ENCODE peak calls at places on chromosomes 6 and 20, in six cellular contexts. T, A, P, O, E and Z are unnamed samples.

GRCh38 chr6:155080876-155081845 is 86.0 kb downstream of the TIAM2 start:
- DNase-seq in A (peak), O (no peak), T (no peak), P (peak), E (peak), Z (no peak)

GRCh38 chr6:2196079-2196679 is 49.2 kb downstream of the GMDS start:
- DNase-seq in A (peak), O (no peak), P (peak), E (peak), T (no peak), Z (peak)

GRCh38 chr6:151716446-151717047 is 90.9 kb upstream of the ESR1 start:
- DNase-seq in P (no peak), O (peak), A (no peak), E (no peak), T (peak), Z (no peak)

GRCh38 chr20:998431-998830 is 3.7 kb downstream of the RSPO4 start:
- DNase-seq in E (no peak), O (no peak), A (no peak), T (no peak), P (no peak), Z (no peak)

GRCh38 chr20:58926802-58927489 is 54.1 kb upstream of the NELFCD start:
- DNase-seq in T (no peak), A (no peak), O (no peak), P (no peak), E (no peak), Z (no peak)

GRCh38 chr6:133590196-133590595 is 298.7 kb upstream of the TCF21 start:
- DNase-seq in A (no peak), O (no peak), E (no peak), P (no peak), T (no peak), Z (peak)

GRCh38 chr20:17614176-17614811 is 44.4 kb downstream of the DSTN start:
- DNase-seq in P (peak), O (no peak), A (peak), E (peak), T (peak), Z (no peak)

GRCh38 chr6:159533016-159533415 is 160.0 kb downstream of the SOD2 start:
- DNase-seq in O (no peak), T (no peak), P (peak), A (no peak), E (no peak), Z (no peak)

GRCh38 chr6:12577124-12577845 is 139.3 kb upstream of the PHACTR1 start:
- DNase-seq in P (peak), E (peak), A (peak), O (no peak), T (no peak), Z (no peak)

GRCh38 chr6:19472168-19472567 is 365.0 kb upstream of the ID4 start:
- DNase-seq in O (no peak), T (no peak), E (peak), A (peak), P (peak), Z (no peak)

GRCh38 chr20:46120136-46120535 is 2.0 kb downstream of the CD40 start:
- DNase-seq in E (no peak), T (no peak), O (no peak), P (no peak), A (no peak), Z (no peak)

GRCh38 chr6:92114091-92114490 is 1305.3 kb downstream of the EPHA7 start:
- DNase-seq in O (no peak), E (no peak), A (no peak), T (no peak), P (no peak), Z (no peak)

GRCh38 chr6:14765753-14766152 is 480.1 kb upstream of the JARID2 start:
- DNase-seq in T (no peak), E (no peak), A (no peak), P (no peak), O (no peak), Z (no peak)

GRCh38 chr6:42877695-42878094 is 1.7 kb upstream of the RPL7L1 start:
- DNase-seq in E (no peak), T (no peak), P (peak), A (no peak), O (no peak), Z (no peak)

GRCh38 chr20:61688411-61688810 is 377.3 kb downstream of the TAF4 start:
- DNase-seq in O (no peak), P (no peak), T (no peak), A (no peak), E (no peak), Z (no peak)

GRCh38 chr20:17636523-17637412 is 45.3 kb downstream of the RRBP1 start:
- DNase-seq in E (no peak), P (no peak), A (no peak), O (no peak), T (peak), Z (peak)

GRCh38 chr6:36337814-36338213 is 1.1 kb upstream of the BNIP5 start:
- DNase-seq in E (no peak), O (no peak), A (no peak), P (peak), T (no peak), Z (no peak)

GRCh38 chr6:104789770-104790190 is 69.9 kb downstream of the HACE1 start:
- DNase-seq in P (peak), T (no peak), E (peak), A (peak), O (no peak), Z (no peak)

GRCh38 chr6:147949981-147950622 is 392.5 kb upstream of the SASH1 start:
- DNase-seq in T (no peak), O (no peak), A (peak), E (peak), P (no peak), Z (no peak)

DNA sequence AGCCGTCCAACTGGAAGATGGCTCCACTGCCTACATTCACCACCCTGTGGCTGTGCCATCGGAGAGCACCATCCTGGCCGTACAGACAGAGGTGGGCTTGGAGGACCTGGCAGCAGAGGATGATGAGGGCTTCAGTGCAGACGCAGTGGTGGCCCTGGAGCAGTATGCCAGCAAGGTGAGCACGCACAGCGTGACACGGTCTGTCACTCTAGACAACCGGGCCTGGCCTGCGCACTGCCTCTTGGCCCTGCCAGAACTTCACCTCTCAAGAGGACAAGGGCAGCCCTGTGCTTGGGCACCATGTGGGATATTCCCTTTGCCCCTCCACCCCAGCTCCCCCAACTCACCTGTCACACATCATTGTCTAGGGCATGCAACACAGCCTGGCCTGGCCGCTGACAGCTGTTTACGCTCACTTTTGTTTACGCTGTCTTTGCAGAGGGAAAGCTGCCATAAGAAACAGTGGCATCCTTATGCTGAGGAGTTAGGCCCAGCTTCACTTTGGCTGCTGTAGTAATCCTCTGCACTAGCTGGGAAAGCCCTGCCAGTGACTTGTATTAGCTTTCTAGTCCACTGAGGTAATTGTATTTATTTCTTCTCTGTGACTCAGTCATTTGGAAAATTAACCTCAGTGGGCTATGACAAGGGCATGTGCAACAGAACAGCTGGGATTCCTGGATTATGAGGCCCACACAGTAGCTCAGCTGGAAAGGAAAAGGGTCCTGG is 9.8 kb upstream of the DEF6 start:
- DNase-seq in A (peak), T (no peak), E (peak), P (no peak), O (no peak), Z (no peak)
- H4K8ac ChIP-seq in A (no peak), T (no peak), E (no peak), P (no peak), O (no peak), Z (no peak)

DNA sequence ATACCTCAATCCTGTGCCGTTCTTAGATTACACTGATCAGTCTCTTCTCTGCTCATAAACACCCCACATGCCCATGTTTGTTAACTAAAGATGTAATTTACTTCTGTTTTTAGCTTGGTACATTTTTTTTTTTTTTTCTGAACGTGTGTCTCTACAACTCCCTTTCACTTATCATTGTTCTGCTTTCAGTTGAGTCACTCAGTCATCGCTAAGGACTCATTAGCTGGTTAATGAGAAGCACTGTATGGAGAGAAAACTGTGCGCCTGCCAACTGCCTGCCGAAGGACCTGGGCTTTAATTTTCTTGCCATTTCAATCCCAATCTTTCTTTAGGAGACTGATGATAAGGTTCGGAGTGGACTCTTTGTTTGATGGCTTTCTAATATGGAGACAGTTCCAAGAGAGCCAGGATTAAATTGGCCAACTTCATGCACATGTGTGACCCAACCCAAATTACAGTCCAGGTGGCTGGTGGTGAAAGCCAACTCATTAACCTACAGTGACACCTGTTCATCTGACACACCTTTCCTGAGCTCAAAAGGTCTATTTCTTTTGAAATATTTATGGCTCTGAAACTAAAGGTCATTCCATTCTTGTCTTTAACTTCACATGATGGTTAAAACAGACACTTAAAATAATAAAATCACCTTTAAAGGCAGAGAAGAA is 334.2 kb downstream of the BCKDHB start:
- DNase-seq in A (no peak), P (no peak), E (no peak), O (no peak), T (no peak), Z (no peak)
- H2AFZ ChIP-seq in A (no peak), P (no peak), E (no peak), O (no peak), T (no peak), Z (no peak)

GRCh38 chr6:3340358-3340798 is 81.6 kb downstream of the PSMG4 start:
- DNase-seq in P (no peak), O (no peak), T (no peak), A (no peak), E (no peak), Z (no peak)

GRCh38 chr6:3343089-3343901 is 84.5 kb downstream of the PSMG4 start:
- DNase-seq in T (no peak), E (peak), P (no peak), A (no peak), O (no peak), Z (no peak)

GRCh38 chr6:3340891-3341290 is 82.1 kb downstream of the PSMG4 start:
- DNase-seq in A (peak), E (no peak), T (no peak), O (no peak), P (no peak), Z (no peak)

GRCh38 chr6:3337521-3338350 is 79.0 kb downstream of the PSMG4 start:
- DNase-seq in T (no peak), P (peak), O (no peak), A (peak), E (peak), Z (no peak)

GRCh38 chr6:3341467-3341866 is 82.7 kb downstream of the PSMG4 start:
- DNase-seq in P (no peak), E (peak), A (peak), T (peak), O (no peak), Z (no peak)
- H4K8ac ChIP-seq in P (no peak), E (no peak), A (no peak), T (no peak), O (no peak), Z (no peak)

GRCh38 chr6:165096209-165096608 is 213.2 kb downstream of the C6orf118 start:
- DNase-seq in T (no peak), P (no peak), A (no peak), O (no peak), E (no peak), Z (no peak)

GRCh38 chr6:165091121-165091785 is 218.2 kb downstream of the C6orf118 start:
- DNase-seq in T (no peak), A (no peak), E (peak), P (no peak), O (no peak), Z (no peak)

GRCh38 chr6:165092881-165093595 is 216.4 kb downstream of the C6orf118 start:
- DNase-seq in O (no peak), A (no peak), T (no peak), P (no peak), E (no peak), Z (no peak)

GRCh38 chr6:165098165-165098564 is 211.2 kb downstream of the C6orf118 start:
- DNase-seq in A (no peak), E (no peak), O (no peak), P (peak), T (no peak), Z (no peak)

GRCh38 chr6:165096868-165097267 is 212.5 kb downstream of the C6orf118 start:
- DNase-seq in T (no peak), A (no peak), E (no peak), O (no peak), P (no peak), Z (no peak)
- H2AFZ ChIP-seq in T (no peak), A (no peak), E (no peak), O (no peak), P (no peak), Z (no peak)

GRCh38 chr6:117674991-117675657 is at the start of gene NUS1:
- DNase-seq in A (peak), E (peak), T (peak), P (peak), O (peak), Z (peak)
- H4K8ac ChIP-seq in A (peak), E (peak), T (no peak), P (peak), O (peak), Z (no peak)

GRCh38 chr20:48620486-48621255 is 207.1 kb downstream of the PREX1 start:
- DNase-seq in P (peak), T (peak), A (peak), O (peak), E (peak), Z (peak)

GRCh38 chr20:48620112-48620485 is 207.7 kb downstream of the PREX1 start:
- DNase-seq in E (no peak), O (no peak), A (no peak), P (no peak), T (no peak), Z (no peak)

GRCh38 chr20:48618631-48619030 is 209.2 kb downstream of the PREX1 start:
- DNase-seq in T (no peak), P (no peak), O (no peak), A (no peak), E (no peak), Z (no peak)

GRCh38 chr20:48618052-48618451 is 209.7 kb downstream of the PREX1 start:
- DNase-seq in A (no peak), O (no peak), P (no peak), T (no peak), E (no peak), Z (no peak)

GRCh38 chr20:48619126-48620101 is 208.4 kb downstream of the PREX1 start:
- DNase-seq in O (no peak), E (no peak), T (no peak), P (no peak), A (no peak), Z (no peak)
- H2AFZ ChIP-seq in O (no peak), E (no peak), T (no peak), P (no peak), A (peak), Z (no peak)